ENCODE peak calls at places on chromosomes 6 and 20, in four cellular contexts. U is fibroblast of mammary gland, T is neural crest cell, V is adrenal gland. A is an unnamed sample.

GRCh38 chr6:156727715-156728385 is 49.3 kb upstream of the ARID1B start:
- DNase-seq in V (no peak), T (no peak), U (no peak), A (no peak)

GRCh38 chr20:44461142-44461802 is 14.4 kb upstream of the TTPAL start:
- DNase-seq in U (no peak), V (no peak), T (no peak), A (no peak)

GRCh38 chr6:27604986-27605385 is 132.1 kb upstream of the ZNF184 start:
- DNase-seq in T (no peak), U (peak), V (no peak), A (no peak)

GRCh38 chr6:42326248-42326647 is 108.6 kb upstream of the MRPS10 start:
- DNase-seq in V (no peak), U (no peak), T (no peak), A (no peak)

GRCh38 chr20:12596863-12597262 is 411.9 kb upstream of the SPTLC3 start:
- DNase-seq in T (no peak), U (no peak), V (no peak), A (no peak)

GRCh38 chr6:110214338-110214737 is 34.1 kb downstream of the CDC40 start:
- DNase-seq in T (no peak), U (no peak), V (no peak), A (no peak)

GRCh38 chr20:47389867-47390347 is 33.4 kb upstream of the ZMYND8 start:
- DNase-seq in T (no peak), U (peak), V (peak), A (no peak)

GRCh38 chr6:138103876-138104275 is 3.3 kb downstream of the PERP start:
- DNase-seq in U (no peak), T (no peak), V (no peak), A (no peak)

GRCh38 chr6:16670183-16670582 is 91.1 kb downstream of the ATXN1 start:
- DNase-seq in V (no peak), U (peak), T (no peak), A (no peak)

GRCh38 chr6:71478834-71479541 is 190.4 kb downstream of the OGFRL1 start:
- DNase-seq in T (no peak), U (peak), V (no peak), A (no peak)

GRCh38 chr20:10228330-10228729 is 9.7 kb downstream of the SNAP25 start:
- DNase-seq in V (no peak), T (no peak), U (no peak), A (no peak)

GRCh38 chr6:82030301-82030700 is 217.2 kb downstream of the IBTK start:
- DNase-seq in V (no peak), T (no peak), U (no peak), A (no peak)

GRCh38 chr6:158654498-158654897 is 4.6 kb downstream of the SYTL3 start:
- DNase-seq in V (peak), T (no peak), U (peak), A (no peak)

GRCh38 chr20:11338506-11339306 is 579.0 kb upstream of the BTBD3 start:
- DNase-seq in T (no peak), U (peak), V (no peak), A (no peak)

GRCh38 chr6:52544325-52545022 is 32.4 kb downstream of the TRAM2 start:
- DNase-seq in T (no peak), U (peak), V (no peak), A (no peak)

GRCh38 chr6:63295553-63295952 is 24.2 kb downstream of the LGSN start:
- DNase-seq in U (no peak), T (no peak), V (no peak), A (no peak)

GRCh38 chr20:6333110-6333509 is 210.3 kb upstream of the FERMT1 start:
- DNase-seq in V (no peak), U (no peak), T (no peak), A (no peak)

GRCh38 chr6:32166411-32167061 is 2.1 kb downstream of the EGFL8 start:
- DNase-seq in T (no peak), U (no peak), V (no peak), A (no peak)

GRCh38 chr20:51306521-51307358 is 235.8 kb downstream of the NFATC2 start:
- DNase-seq in U (peak), V (peak), T (peak), A (peak)

GRCh38 chr6:131862486-131862885 is 54.7 kb downstream of the ENPP1 start:
- DNase-seq in U (peak), T (no peak), V (no peak), A (no peak)

GRCh38 chr20:14012671-14013070 is 17.4 kb downstream of the MACROD2 start:
- DNase-seq in U (no peak), T (no peak), V (no peak), A (no peak)

GRCh38 chr6:78243519-78243918 is 590.7 kb downstream of the MEI4 start:
- DNase-seq in V (no peak), U (peak), T (no peak), A (no peak)

GRCh38 chr20:20276806-20277530 is 90.9 kb upstream of the INSM1 start:
- DNase-seq in T (no peak), U (no peak), V (no peak), A (no peak)

GRCh38 chr6:11389977-11390376 is 147.6 kb upstream of the TMEM170B start:
- DNase-seq in U (no peak), T (no peak), V (no peak), A (no peak)

GRCh38 chr20:22918286-22918983 is 116.7 kb upstream of the SSTR4 start:
- DNase-seq in U (no peak), T (no peak), V (no peak), A (no peak)

GRCh38 chr20:33666293-33667244 is at the start of gene ACTL10:
- DNase-seq in V (peak), T (peak), U (peak), A (peak)

GRCh38 chr20:1858859-1859258 is 36.3 kb upstream of the SIRPA start:
- DNase-seq in T (no peak), U (no peak), V (no peak), A (no peak)

GRCh38 chr6:56839533-56840183 is 115.2 kb upstream of the BEND6 start:
- DNase-seq in T (no peak), V (no peak), U (no peak), A (no peak)

GRCh38 chr20:51750037-51750769 is 18.0 kb downstream of the ATP9A start:
- DNase-seq in U (peak), T (no peak), V (peak), A (no peak)

DNA sequence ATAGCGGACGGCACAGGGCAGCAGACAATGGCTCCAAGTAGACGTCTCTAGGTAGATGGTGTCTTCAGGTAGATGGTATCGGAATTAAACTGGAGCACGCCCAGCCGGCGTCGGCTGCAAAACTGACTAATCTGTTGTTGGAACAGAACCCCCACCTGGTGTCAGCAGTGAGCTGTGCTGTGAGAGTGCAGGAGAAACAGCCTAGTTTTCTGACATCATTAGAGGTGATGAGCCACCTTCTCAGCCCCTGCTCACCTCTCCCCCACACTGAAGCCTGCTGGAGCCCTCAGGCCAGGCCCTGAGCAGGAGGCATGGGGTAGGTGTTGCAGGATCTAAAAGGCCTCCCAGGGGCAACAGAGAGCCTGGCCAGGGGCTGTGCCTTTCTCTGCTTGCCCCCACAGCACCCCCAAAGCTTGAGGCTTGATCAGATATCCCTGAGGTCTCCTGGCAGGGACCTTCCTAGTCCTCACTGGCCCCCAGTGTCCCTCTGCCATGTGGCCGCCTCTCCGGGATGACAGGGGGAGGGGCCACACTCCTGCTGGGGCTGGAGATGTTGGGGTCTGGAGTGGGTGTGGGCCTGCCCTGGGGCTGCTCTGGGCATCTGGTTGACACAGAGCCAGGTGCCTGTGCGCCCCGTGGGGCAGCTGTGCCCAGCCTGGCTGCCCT is 6.9 kb upstream of the HELZ2 start:
- DNase-seq in U (peak), T (no peak), V (peak), A (no peak)
- TF ChIP-seq CTCF in U (peak), T (peak), V (peak), A (no peak)

DNA sequence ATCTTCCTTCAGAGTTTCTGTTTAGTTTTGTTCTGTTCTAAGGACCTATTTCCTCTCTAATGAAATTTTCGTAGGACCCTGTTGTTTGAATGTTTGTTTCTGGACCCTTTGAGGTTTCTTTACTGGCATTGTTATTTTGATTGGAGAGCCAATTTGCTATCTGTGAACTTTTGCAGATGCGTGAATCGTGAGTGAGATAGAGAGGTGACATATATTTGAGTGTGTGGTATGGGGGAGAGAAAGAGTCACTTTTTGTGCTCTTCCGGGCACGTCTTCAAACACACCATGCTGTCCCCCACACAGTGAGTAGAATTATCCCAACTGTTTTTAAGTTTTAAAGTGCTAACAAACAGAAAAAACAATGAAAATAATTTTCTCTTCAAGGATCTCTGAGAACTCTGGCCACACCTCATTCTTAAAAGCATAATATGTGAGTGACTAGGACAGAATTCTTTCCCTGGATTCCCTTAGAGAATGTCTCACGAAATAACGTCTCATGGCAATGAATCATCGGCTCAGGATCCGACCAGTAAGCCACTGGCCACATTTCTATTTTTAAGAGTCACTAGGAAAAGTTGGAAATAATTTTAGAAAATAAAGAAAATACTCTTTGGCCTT is 235.6 kb upstream of the ZNF217 start:
- DNase-seq in U (peak), V (no peak), T (no peak), A (no peak)
- TF ChIP-seq CTCF in U (no peak), V (no peak), T (no peak), A (no peak)

GRCh38 chr20:31547720-31548298 is 33.6 kb downstream of the HM13 start:
- DNase-seq in V (no peak), T (no peak), U (no peak), A (no peak)

GRCh38 chr20:31548823-31549512 is 34.7 kb downstream of the HM13 start:
- DNase-seq in V (no peak), U (no peak), T (no peak), A (no peak)

GRCh38 chr20:31549513-31549880 is 35.3 kb downstream of the HM13 start:
- DNase-seq in T (no peak), V (no peak), U (no peak), A (no peak)

GRCh38 chr20:31544600-31544999 is 30.4 kb downstream of the HM13 start:
- DNase-seq in V (no peak), U (no peak), T (no peak), A (no peak)

GRCh38 chr20:31547017-31547675 is 32.9 kb downstream of the HM13 start:
- DNase-seq in V (peak), T (peak), U (peak), A (peak)
- TF ChIP-seq CTCF in V (peak), T (no peak), U (no peak), A (no peak)

DNA sequence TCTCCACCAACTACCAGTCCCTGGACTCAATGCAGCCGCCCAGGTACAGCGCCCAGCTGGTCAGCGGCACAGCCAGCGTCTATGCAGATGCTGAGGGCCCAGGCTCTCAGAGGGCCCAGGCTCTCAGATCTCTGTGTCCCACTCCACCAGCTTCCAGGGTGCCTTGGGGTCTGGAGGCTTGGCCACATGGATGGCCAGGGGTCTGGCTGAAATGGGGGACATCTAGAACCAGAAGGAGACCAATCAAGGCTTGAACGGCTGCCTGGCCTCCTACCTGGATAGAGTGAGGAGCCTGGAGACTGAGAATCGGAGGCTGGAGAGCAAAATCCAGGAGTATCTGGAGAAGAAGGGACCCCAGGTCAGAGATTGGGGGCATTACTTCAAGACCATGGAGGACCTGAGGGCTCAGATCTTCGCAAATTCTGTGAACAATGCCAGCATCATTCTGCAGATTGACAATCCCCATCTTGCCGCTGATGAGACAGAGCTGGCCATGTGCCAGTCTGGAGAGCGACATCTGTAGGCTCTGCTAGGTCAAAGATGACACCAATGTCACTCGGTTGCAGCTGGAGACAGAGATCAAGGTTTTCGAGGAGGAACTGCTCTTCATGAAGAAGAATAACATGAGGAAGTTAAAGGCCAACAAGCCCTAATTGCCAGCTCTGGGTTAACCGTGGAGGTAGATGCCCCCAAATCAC is 44.1 kb upstream of the GRM4 start:
- DNase-seq in U (no peak), T (no peak), V (peak), A (no peak)
- TF ChIP-seq CTCF in U (no peak), T (no peak), V (no peak), A (no peak)